ENCODE peak calls at places on chromosome 16, in seven cellular contexts. U, M, I, G, B, F and J are unnamed samples.

GRCh38 chr16:22683730-22684280 is 130.2 kb upstream of the HS3ST2 start:
- DNase-seq in B (no peak), M (no peak), U (no peak), F (no peak), I (no peak), G (no peak), J (no peak)

GRCh38 chr16:4646773-4647660 is 22.4 kb downstream of the MGRN1 start:
- DNase-seq in M (no peak), U (no peak), G (no peak), I (no peak), B (no peak), F (no peak), J (no peak)

GRCh38 chr16:4689091-4689671 is 4.2 kb upstream of the NUDT16L1 start:
- DNase-seq in F (peak), I (no peak), U (no peak), B (no peak), G (no peak), M (no peak), J (no peak)

GRCh38 chr16:14677627-14678026 is 16.5 kb downstream of the PLA2G10 start:
- DNase-seq in U (no peak), G (no peak), B (no peak), M (no peak), I (no peak), F (no peak), J (no peak)

GRCh38 chr16:22195695-22196558 is 10.2 kb upstream of the EEF2K start:
- DNase-seq in I (peak), F (peak), B (no peak), U (peak), G (peak), M (peak), J (peak)

GRCh38 chr16:49350265-49351103 is 23.1 kb upstream of the C16orf78 start:
- DNase-seq in I (peak), F (peak), B (peak), M (peak), U (peak), G (peak), J (no peak)

GRCh38 chr16:48603647-48604376 is 6.2 kb downstream of the N4BP1 start:
- DNase-seq in U (no peak), M (no peak), G (no peak), B (no peak), I (no peak), F (no peak), J (no peak)

GRCh38 chr16:29994613-29995329 is 646 bp downstream of the HIRIP3 start:
- DNase-seq in U (peak), M (no peak), I (no peak), G (no peak), F (peak), B (no peak), J (no peak)

GRCh38 chr16:66486199-66486772 is 59.2 kb downstream of the BEAN1 start:
- DNase-seq in F (peak), M (no peak), B (no peak), I (no peak), U (no peak), G (no peak), J (no peak)

GRCh38 chr16:3182608-3183444 is 5.2 kb upstream of the OR1F1 start:
- DNase-seq in I (no peak), F (no peak), G (peak), U (peak), B (no peak), M (no peak), J (no peak)